ENCODE peak calls at places on chromosomes 4 and X, in eight cellular contexts. One of them, this sample, is unnamed.

GRCh38 chr4:30821891-30822612 is 101.9 kb downstream of the PCDH7 start:
- DNase-seq in WTC11: no peak
- DNase-seq in tibial artery: no peak
- DNase-seq in CD4-positive, alpha-beta T cell: no peak
- DNase-seq in nephron progenitor cell: no peak
- DNase-seq in fibroblast of mammary gland: peak; percentile 23
- DNase-seq in upper lobe of right lung: no peak
- DNase-seq in neural crest cell: no peak
- DNase-seq in this sample: no peak

GRCh38 chrX:13239272-13239671 is 80.6 kb downstream of the ATXN3L start:
- DNase-seq in neural crest cell: no peak
- DNase-seq in nephron progenitor cell: no peak
- DNase-seq in tibial artery: no peak
- DNase-seq in upper lobe of right lung: no peak
- DNase-seq in fibroblast of mammary gland: peak; percentile 17
- DNase-seq in WTC11: no peak
- DNase-seq in CD4-positive, alpha-beta T cell: no peak
- DNase-seq in this sample: no peak

GRCh38 chr4:103018391-103019318 is 850 bp downstream of the SLC9B1 start:
- DNase-seq in neural crest cell: no peak
- DNase-seq in upper lobe of right lung: peak; percentile 34
- DNase-seq in CD4-positive, alpha-beta T cell: no peak
- DNase-seq in fibroblast of mammary gland: no peak
- DNase-seq in nephron progenitor cell: no peak
- DNase-seq in WTC11: no peak
- DNase-seq in tibial artery: peak; percentile 67
- DNase-seq in this sample: peak; percentile 1

GRCh38 chrX:124239911-124240310 is 92.5 kb upstream of the TEX13D start:
- DNase-seq in upper lobe of right lung: no peak
- DNase-seq in neural crest cell: no peak
- DNase-seq in tibial artery: no peak
- DNase-seq in fibroblast of mammary gland: no peak
- DNase-seq in CD4-positive, alpha-beta T cell: no peak
- DNase-seq in WTC11: no peak
- DNase-seq in nephron progenitor cell: no peak
- DNase-seq in this sample: no peak

GRCh38 chrX:46444011-46444410 is 101.2 kb downstream of the ZNF674 start:
- DNase-seq in fibroblast of mammary gland: peak; percentile 89
- DNase-seq in CD4-positive, alpha-beta T cell: no peak
- DNase-seq in neural crest cell: no peak
- DNase-seq in WTC11: no peak
- DNase-seq in nephron progenitor cell: no peak
- DNase-seq in upper lobe of right lung: no peak
- DNase-seq in tibial artery: no peak
- DNase-seq in this sample: peak; percentile 36

GRCh38 chrX:136495043-136495442 is 2.3 kb upstream of the HTATSF1 start:
- DNase-seq in tibial artery: no peak
- DNase-seq in CD4-positive, alpha-beta T cell: no peak
- DNase-seq in upper lobe of right lung: no peak
- DNase-seq in WTC11: no peak
- DNase-seq in neural crest cell: no peak
- DNase-seq in nephron progenitor cell: no peak
- DNase-seq in fibroblast of mammary gland: no peak
- DNase-seq in this sample: no peak

GRCh38 chrX:40087574-40088298 is 10.0 kb downstream of the BCOR start:
- DNase-seq in fibroblast of mammary gland: no peak
- DNase-seq in upper lobe of right lung: no peak
- DNase-seq in tibial artery: no peak
- DNase-seq in nephron progenitor cell: no peak
- DNase-seq in neural crest cell: no peak
- DNase-seq in WTC11: no peak
- DNase-seq in CD4-positive, alpha-beta T cell: no peak
- DNase-seq in this sample: no peak

GRCh38 chrX:41377624-41378023 is 43.7 kb downstream of the DDX3X start:
- DNase-seq in CD4-positive, alpha-beta T cell: no peak
- DNase-seq in neural crest cell: no peak
- DNase-seq in WTC11: no peak
- DNase-seq in fibroblast of mammary gland: no peak
- DNase-seq in tibial artery: no peak
- DNase-seq in upper lobe of right lung: no peak
- DNase-seq in nephron progenitor cell: no peak
- DNase-seq in this sample: no peak

GRCh38 chr4:39855909-39856512 is 121.7 kb downstream of the PDS5A start:
- DNase-seq in WTC11: no peak
- DNase-seq in upper lobe of right lung: no peak
- DNase-seq in tibial artery: no peak
- DNase-seq in neural crest cell: no peak
- DNase-seq in fibroblast of mammary gland: peak; percentile 35
- DNase-seq in nephron progenitor cell: no peak
- DNase-seq in CD4-positive, alpha-beta T cell: no peak
- DNase-seq in this sample: no peak

GRCh38 chr4:105840426-105841174 is 54.7 kb upstream of the NPNT start:
- DNase-seq in upper lobe of right lung: no peak
- DNase-seq in nephron progenitor cell: no peak
- DNase-seq in fibroblast of mammary gland: no peak
- DNase-seq in WTC11: no peak
- DNase-seq in tibial artery: no peak
- DNase-seq in neural crest cell: no peak
- DNase-seq in CD4-positive, alpha-beta T cell: no peak
- DNase-seq in this sample: no peak

GRCh38 chrX:14056201-14056600 is 26.5 kb upstream of the GEMIN8 start:
- DNase-seq in CD4-positive, alpha-beta T cell: no peak
- DNase-seq in nephron progenitor cell: no peak
- DNase-seq in upper lobe of right lung: no peak
- DNase-seq in WTC11: no peak
- DNase-seq in neural crest cell: no peak
- DNase-seq in tibial artery: no peak
- DNase-seq in fibroblast of mammary gland: no peak
- DNase-seq in this sample: no peak

GRCh38 chr4:168496834-168497233 is at the start of gene PALLD:
- DNase-seq in nephron progenitor cell: peak; percentile 5
- DNase-seq in neural crest cell: no peak
- DNase-seq in tibial artery: no peak
- DNase-seq in upper lobe of right lung: no peak
- DNase-seq in fibroblast of mammary gland: peak; percentile 12
- DNase-seq in CD4-positive, alpha-beta T cell: no peak
- DNase-seq in WTC11: no peak
- DNase-seq in this sample: no peak

GRCh38 chr4:123304151-123305021 is 92.2 kb upstream of the SPRY1 start:
- DNase-seq in tibial artery: no peak
- DNase-seq in upper lobe of right lung: no peak
- DNase-seq in CD4-positive, alpha-beta T cell: no peak
- DNase-seq in WTC11: peak; percentile 72
- DNase-seq in neural crest cell: peak; percentile 36
- DNase-seq in fibroblast of mammary gland: no peak
- DNase-seq in nephron progenitor cell: peak; percentile 28
- DNase-seq in this sample: no peak

GRCh38 chr4:74638001-74638400 is 156.3 kb downstream of the BTC start:
- DNase-seq in nephron progenitor cell: no peak
- DNase-seq in neural crest cell: no peak
- DNase-seq in CD4-positive, alpha-beta T cell: no peak
- DNase-seq in upper lobe of right lung: no peak
- DNase-seq in WTC11: no peak
- DNase-seq in tibial artery: no peak
- DNase-seq in fibroblast of mammary gland: peak; percentile 93
- DNase-seq in this sample: no peak

GRCh38 chr4:67927251-67927650 is 36.0 kb downstream of the TMPRSS11A start:
- DNase-seq in fibroblast of mammary gland: no peak
- DNase-seq in CD4-positive, alpha-beta T cell: no peak
- DNase-seq in upper lobe of right lung: no peak
- DNase-seq in nephron progenitor cell: no peak
- DNase-seq in WTC11: no peak
- DNase-seq in neural crest cell: no peak
- DNase-seq in tibial artery: no peak
- DNase-seq in this sample: no peak

GRCh38 chr4:147599764-147600163 is 17.4 kb upstream of the TMEM184C start:
- DNase-seq in neural crest cell: no peak
- DNase-seq in fibroblast of mammary gland: peak; percentile 32
- DNase-seq in tibial artery: no peak
- DNase-seq in upper lobe of right lung: no peak
- DNase-seq in WTC11: no peak
- DNase-seq in nephron progenitor cell: no peak
- DNase-seq in CD4-positive, alpha-beta T cell: no peak
- DNase-seq in this sample: no peak

GRCh38 chr4:98626350-98626749 is 32.1 kb downstream of the TSPAN5 start:
- DNase-seq in WTC11: peak; percentile 35
- DNase-seq in tibial artery: peak; percentile 67
- DNase-seq in nephron progenitor cell: no peak
- DNase-seq in fibroblast of mammary gland: peak; percentile 93
- DNase-seq in CD4-positive, alpha-beta T cell: no peak
- DNase-seq in upper lobe of right lung: no peak
- DNase-seq in neural crest cell: no peak
- DNase-seq in this sample: peak; percentile 46

GRCh38 chr4:184529283-184529682 is 54.9 kb upstream of the IRF2 start:
- DNase-seq in WTC11: no peak
- DNase-seq in upper lobe of right lung: no peak
- DNase-seq in CD4-positive, alpha-beta T cell: no peak
- DNase-seq in tibial artery: no peak
- DNase-seq in nephron progenitor cell: no peak
- DNase-seq in neural crest cell: no peak
- DNase-seq in fibroblast of mammary gland: peak; percentile 68
- DNase-seq in this sample: no peak

GRCh38 chrX:154727418-154728323 is 23.2 kb downstream of the GAB3 start:
- DNase-seq in upper lobe of right lung: no peak
- DNase-seq in neural crest cell: no peak
- DNase-seq in CD4-positive, alpha-beta T cell: no peak
- DNase-seq in fibroblast of mammary gland: peak; percentile 57
- DNase-seq in tibial artery: peak; percentile 80
- DNase-seq in nephron progenitor cell: no peak
- DNase-seq in WTC11: no peak
- DNase-seq in this sample: peak; percentile 36

GRCh38 chr4:183540498-183540953 is 35.7 kb downstream of the ING2 start:
- DNase-seq in tibial artery: no peak
- DNase-seq in CD4-positive, alpha-beta T cell: no peak
- DNase-seq in WTC11: no peak
- DNase-seq in fibroblast of mammary gland: no peak
- DNase-seq in neural crest cell: no peak
- DNase-seq in upper lobe of right lung: no peak
- DNase-seq in nephron progenitor cell: peak; percentile 18
- DNase-seq in this sample: no peak

GRCh38 chrX:148942754-148943153 is 442.3 kb downstream of the AFF2 start:
- DNase-seq in WTC11: no peak
- DNase-seq in fibroblast of mammary gland: no peak
- DNase-seq in nephron progenitor cell: no peak
- DNase-seq in CD4-positive, alpha-beta T cell: no peak
- DNase-seq in tibial artery: no peak
- DNase-seq in upper lobe of right lung: no peak
- DNase-seq in neural crest cell: no peak
- DNase-seq in this sample: no peak

DNA sequence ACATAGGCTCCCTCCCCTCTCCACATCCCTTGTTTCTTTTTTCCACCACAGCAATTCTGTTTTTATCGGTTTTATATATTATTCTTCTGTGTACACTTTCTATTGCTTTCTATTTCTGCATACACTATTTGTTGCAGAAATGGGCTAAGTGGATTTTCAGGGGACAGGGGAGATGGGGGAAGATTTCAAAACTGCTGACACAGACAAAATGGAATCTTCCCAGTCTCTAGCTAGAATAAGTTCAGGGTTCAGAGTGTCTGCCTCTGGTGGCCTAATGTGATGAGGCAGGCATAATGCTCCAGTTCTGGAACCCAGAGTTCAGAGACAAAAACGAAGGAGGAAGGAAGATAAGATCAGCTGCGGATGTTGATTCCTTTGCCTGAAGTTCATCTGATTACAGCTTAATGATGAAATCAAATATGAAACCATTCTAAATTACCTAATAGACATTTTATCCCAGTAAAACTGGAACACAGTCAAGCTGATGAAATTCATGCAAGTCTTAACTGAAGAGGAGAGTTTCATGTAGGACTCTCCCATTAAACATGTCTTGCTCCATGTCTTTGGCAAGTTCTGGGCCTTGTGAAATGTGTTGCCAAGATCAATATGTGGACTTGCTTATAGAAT is 447.1 kb downstream of the AFF2 start:
- DNase-seq in WTC11: no peak
- DNase-seq in tibial artery: no peak
- DNase-seq in nephron progenitor cell: no peak
- DNase-seq in upper lobe of right lung: no peak
- DNase-seq in fibroblast of mammary gland: peak; percentile 0
- DNase-seq in neural crest cell: no peak
- DNase-seq in CD4-positive, alpha-beta T cell: no peak
- DNase-seq in this sample: no peak
- TF ChIP-seq CTCF in WTC11: no peak
- TF ChIP-seq CTCF in tibial artery: no peak
- TF ChIP-seq CTCF in nephron progenitor cell: no peak
- TF ChIP-seq CTCF in upper lobe of right lung: no peak
- TF ChIP-seq CTCF in fibroblast of mammary gland: no peak
- TF ChIP-seq CTCF in neural crest cell: peak; percentile 21
- TF ChIP-seq CTCF in CD4-positive, alpha-beta T cell: no peak
- TF ChIP-seq CTCF in this sample: no peak

GRCh38 chr4:125315571-125316390 is 1.0 kb downstream of the FAT4 start:
- DNase-seq in fibroblast of mammary gland: peak; percentile 48
- DNase-seq in CD4-positive, alpha-beta T cell: no peak
- DNase-seq in WTC11: peak; percentile 72
- DNase-seq in nephron progenitor cell: peak; percentile 71
- DNase-seq in neural crest cell: peak; percentile 50
- DNase-seq in tibial artery: peak; percentile 75
- DNase-seq in upper lobe of right lung: peak; percentile 75
- DNase-seq in this sample: peak; percentile 44
- TF ChIP-seq CTCF in fibroblast of mammary gland: no peak
- TF ChIP-seq CTCF in CD4-positive, alpha-beta T cell: no peak
- TF ChIP-seq CTCF in WTC11: no peak
- TF ChIP-seq CTCF in nephron progenitor cell: no peak
- TF ChIP-seq CTCF in neural crest cell: peak; percentile 26
- TF ChIP-seq CTCF in tibial artery: no peak
- TF ChIP-seq CTCF in upper lobe of right lung: peak; percentile 23
- TF ChIP-seq CTCF in this sample: no peak

GRCh38 chr4:42425146-42426065 is 28.1 kb downstream of the SHISA3 start:
- DNase-seq in nephron progenitor cell: no peak
- DNase-seq in WTC11: peak; percentile 26
- DNase-seq in fibroblast of mammary gland: no peak
- DNase-seq in tibial artery: no peak
- DNase-seq in neural crest cell: no peak
- DNase-seq in upper lobe of right lung: no peak
- DNase-seq in CD4-positive, alpha-beta T cell: no peak
- DNase-seq in this sample: no peak

GRCh38 chr4:42416017-42416416 is 18.7 kb downstream of the SHISA3 start:
- DNase-seq in upper lobe of right lung: no peak
- DNase-seq in tibial artery: no peak
- DNase-seq in nephron progenitor cell: no peak
- DNase-seq in CD4-positive, alpha-beta T cell: no peak
- DNase-seq in WTC11: no peak
- DNase-seq in neural crest cell: no peak
- DNase-seq in fibroblast of mammary gland: no peak
- DNase-seq in this sample: no peak

GRCh38 chr4:42417491-42417890 is 20.2 kb downstream of the SHISA3 start:
- DNase-seq in upper lobe of right lung: no peak
- DNase-seq in fibroblast of mammary gland: no peak
- DNase-seq in WTC11: no peak
- DNase-seq in nephron progenitor cell: no peak
- DNase-seq in tibial artery: no peak
- DNase-seq in CD4-positive, alpha-beta T cell: no peak
- DNase-seq in neural crest cell: no peak
- DNase-seq in this sample: no peak

GRCh38 chr4:42420120-42420519 is 22.8 kb downstream of the SHISA3 start:
- DNase-seq in nephron progenitor cell: no peak
- DNase-seq in tibial artery: no peak
- DNase-seq in WTC11: no peak
- DNase-seq in upper lobe of right lung: no peak
- DNase-seq in fibroblast of mammary gland: no peak
- DNase-seq in CD4-positive, alpha-beta T cell: no peak
- DNase-seq in neural crest cell: no peak
- DNase-seq in this sample: no peak
- TF ChIP-seq CTCF in nephron progenitor cell: no peak
- TF ChIP-seq CTCF in tibial artery: no peak
- TF ChIP-seq CTCF in WTC11: no peak
- TF ChIP-seq CTCF in upper lobe of right lung: no peak
- TF ChIP-seq CTCF in fibroblast of mammary gland: no peak
- TF ChIP-seq CTCF in CD4-positive, alpha-beta T cell: no peak
- TF ChIP-seq CTCF in neural crest cell: no peak
- TF ChIP-seq CTCF in this sample: no peak

GRCh38 chr4:41060352-41061318 is 153.7 kb downstream of the APBB2 start:
- DNase-seq in fibroblast of mammary gland: peak; percentile 69
- DNase-seq in upper lobe of right lung: no peak
- DNase-seq in nephron progenitor cell: no peak
- DNase-seq in CD4-positive, alpha-beta T cell: no peak
- DNase-seq in WTC11: no peak
- DNase-seq in tibial artery: no peak
- DNase-seq in neural crest cell: no peak
- DNase-seq in this sample: no peak
- TF ChIP-seq CTCF in fibroblast of mammary gland: peak; percentile 2
- TF ChIP-seq CTCF in upper lobe of right lung: no peak
- TF ChIP-seq CTCF in nephron progenitor cell: no peak
- TF ChIP-seq CTCF in CD4-positive, alpha-beta T cell: no peak
- TF ChIP-seq CTCF in WTC11: no peak
- TF ChIP-seq CTCF in tibial artery: peak; percentile 15
- TF ChIP-seq CTCF in neural crest cell: no peak
- TF ChIP-seq CTCF in this sample: no peak

This sample was measured in Calu3.